ENCODE peak calls at places on chromosomes 4 and X, in four cellular contexts. One of them, this sample, is unnamed.

GRCh38 chr4:145951931-145952330 is 13.3 kb upstream of the ZNF827 start:
- DNase-seq in activated naive CD4-positive, alpha-beta T cell: no peak
- DNase-seq in naive thymus-derived CD8-positive, alpha-beta T cell: no peak
- DNase-seq in HCT116: no peak
- DNase-seq in this sample: no peak

GRCh38 chrX:131854586-131854985 is 168.5 kb upstream of the STK26 start:
- DNase-seq in activated naive CD4-positive, alpha-beta T cell: no peak
- DNase-seq in HCT116: no peak
- DNase-seq in naive thymus-derived CD8-positive, alpha-beta T cell: no peak
- DNase-seq in this sample: no peak

GRCh38 chr4:7411896-7412585 is 22.7 kb downstream of the PSAPL1 start:
- DNase-seq in naive thymus-derived CD8-positive, alpha-beta T cell: no peak
- DNase-seq in HCT116: no peak
- DNase-seq in activated naive CD4-positive, alpha-beta T cell: no peak
- DNase-seq in this sample: no peak

GRCh38 chrX:104039689-104040505 is at the start of gene H2BW2:
- DNase-seq in HCT116: no peak
- DNase-seq in naive thymus-derived CD8-positive, alpha-beta T cell: no peak
- DNase-seq in activated naive CD4-positive, alpha-beta T cell: no peak
- DNase-seq in this sample: no peak

GRCh38 chr4:41414380-41414779 is 123.6 kb upstream of the LIMCH1 start:
- DNase-seq in HCT116: no peak
- DNase-seq in activated naive CD4-positive, alpha-beta T cell: no peak
- DNase-seq in naive thymus-derived CD8-positive, alpha-beta T cell: no peak
- DNase-seq in this sample: no peak

GRCh38 chr4:80006935-80007744 is 65.9 kb downstream of the ANTXR2 start:
- DNase-seq in HCT116: no peak
- DNase-seq in naive thymus-derived CD8-positive, alpha-beta T cell: no peak
- DNase-seq in activated naive CD4-positive, alpha-beta T cell: no peak
- DNase-seq in this sample: no peak

GRCh38 chr4:132396636-132397035 is 752.5 kb upstream of the PCDH10 start:
- DNase-seq in HCT116: no peak
- DNase-seq in naive thymus-derived CD8-positive, alpha-beta T cell: no peak
- DNase-seq in activated naive CD4-positive, alpha-beta T cell: no peak
- DNase-seq in this sample: no peak

GRCh38 chr4:154984148-154984547 is 203.1 kb downstream of the RBM46 start:
- DNase-seq in naive thymus-derived CD8-positive, alpha-beta T cell: no peak
- DNase-seq in activated naive CD4-positive, alpha-beta T cell: no peak
- DNase-seq in HCT116: no peak
- DNase-seq in this sample: no peak

GRCh38 chrX:1545776-1546408 is 8.9 kb upstream of the P2RY8 start:
- DNase-seq in activated naive CD4-positive, alpha-beta T cell: no peak
- DNase-seq in naive thymus-derived CD8-positive, alpha-beta T cell: no peak
- DNase-seq in HCT116: no peak
- DNase-seq in this sample: no peak

GRCh38 chrX:100648601-100649417 is 4.8 kb downstream of the SRPX2 start:
- DNase-seq in HCT116: no peak
- DNase-seq in activated naive CD4-positive, alpha-beta T cell: no peak
- DNase-seq in naive thymus-derived CD8-positive, alpha-beta T cell: no peak
- DNase-seq in this sample: no peak

GRCh38 chrX:68488657-68489056 is 10.2 kb upstream of the YIPF6 start:
- DNase-seq in HCT116: no peak
- DNase-seq in activated naive CD4-positive, alpha-beta T cell: no peak
- DNase-seq in naive thymus-derived CD8-positive, alpha-beta T cell: no peak
- DNase-seq in this sample: no peak

GRCh38 chr4:153152453-153153338 is 51.5 kb upstream of the TRIM2 start:
- DNase-seq in naive thymus-derived CD8-positive, alpha-beta T cell: peak
- DNase-seq in activated naive CD4-positive, alpha-beta T cell: peak
- DNase-seq in HCT116: no peak
- DNase-seq in this sample: peak

GRCh38 chrX:24428518-24428917 is 36.6 kb upstream of the PDK3 start:
- DNase-seq in HCT116: no peak
- DNase-seq in activated naive CD4-positive, alpha-beta T cell: no peak
- DNase-seq in naive thymus-derived CD8-positive, alpha-beta T cell: no peak
- DNase-seq in this sample: no peak

GRCh38 chr4:173288296-173288695 is 45.9 kb downstream of the HMGB2 start:
- DNase-seq in HCT116: peak
- DNase-seq in naive thymus-derived CD8-positive, alpha-beta T cell: peak
- DNase-seq in activated naive CD4-positive, alpha-beta T cell: peak
- DNase-seq in this sample: no peak

GRCh38 chrX:56318076-56318475 is 85.9 kb downstream of the KLF8 start:
- DNase-seq in naive thymus-derived CD8-positive, alpha-beta T cell: no peak
- DNase-seq in activated naive CD4-positive, alpha-beta T cell: no peak
- DNase-seq in HCT116: no peak
- DNase-seq in this sample: no peak

GRCh38 chr4:149897784-149898183 is 82.1 kb upstream of the IQCM start:
- DNase-seq in activated naive CD4-positive, alpha-beta T cell: no peak
- DNase-seq in naive thymus-derived CD8-positive, alpha-beta T cell: no peak
- DNase-seq in HCT116: peak
- DNase-seq in this sample: no peak

GRCh38 chr4:2862528-2862927 is 18.9 kb downstream of the ADD1 start:
- DNase-seq in HCT116: peak
- DNase-seq in activated naive CD4-positive, alpha-beta T cell: no peak
- DNase-seq in naive thymus-derived CD8-positive, alpha-beta T cell: no peak
- DNase-seq in this sample: no peak

GRCh38 chr4:110636677-110637407 is 14.0 kb upstream of the PITX2 start:
- DNase-seq in naive thymus-derived CD8-positive, alpha-beta T cell: no peak
- DNase-seq in activated naive CD4-positive, alpha-beta T cell: no peak
- DNase-seq in HCT116: peak
- DNase-seq in this sample: no peak

GRCh38 chrX:63503541-63503940 is 152.4 kb upstream of the SPIN4 start:
- DNase-seq in HCT116: no peak
- DNase-seq in activated naive CD4-positive, alpha-beta T cell: no peak
- DNase-seq in naive thymus-derived CD8-positive, alpha-beta T cell: no peak
- DNase-seq in this sample: no peak

GRCh38 chr4:54495091-54495490 is 162.7 kb upstream of the KIT start:
- DNase-seq in activated naive CD4-positive, alpha-beta T cell: no peak
- DNase-seq in naive thymus-derived CD8-positive, alpha-beta T cell: no peak
- DNase-seq in HCT116: no peak
- DNase-seq in this sample: no peak

GRCh38 chr4:87570290-87570689 is 38.0 kb upstream of the DSPP start:
- DNase-seq in naive thymus-derived CD8-positive, alpha-beta T cell: no peak
- DNase-seq in activated naive CD4-positive, alpha-beta T cell: no peak
- DNase-seq in HCT116: no peak
- DNase-seq in this sample: no peak

GRCh38 chr4:8704632-8705031 is 112.1 kb downstream of the CPZ start:
- DNase-seq in activated naive CD4-positive, alpha-beta T cell: no peak
- DNase-seq in HCT116: no peak
- DNase-seq in naive thymus-derived CD8-positive, alpha-beta T cell: no peak
- DNase-seq in this sample: no peak

GRCh38 chr4:10811992-10812391 is 127.4 kb upstream of the CLNK start:
- DNase-seq in activated naive CD4-positive, alpha-beta T cell: no peak
- DNase-seq in naive thymus-derived CD8-positive, alpha-beta T cell: no peak
- DNase-seq in HCT116: no peak
- DNase-seq in this sample: no peak

GRCh38 chrX:38717871-38718270 is 83.4 kb upstream of the MID1IP1 start:
- DNase-seq in activated naive CD4-positive, alpha-beta T cell: no peak
- DNase-seq in HCT116: peak
- DNase-seq in naive thymus-derived CD8-positive, alpha-beta T cell: no peak
- DNase-seq in this sample: no peak

GRCh38 chrX:119753639-119754257 is 4.6 kb upstream of the SOWAHD start:
- DNase-seq in naive thymus-derived CD8-positive, alpha-beta T cell: peak
- DNase-seq in activated naive CD4-positive, alpha-beta T cell: peak
- DNase-seq in HCT116: peak
- DNase-seq in this sample: no peak

GRCh38 chr4:29309050-29309449 is 1411.1 kb upstream of the PCDH7 start:
- DNase-seq in HCT116: no peak
- DNase-seq in naive thymus-derived CD8-positive, alpha-beta T cell: no peak
- DNase-seq in activated naive CD4-positive, alpha-beta T cell: no peak
- DNase-seq in this sample: no peak

GRCh38 chr4:150582101-150582565 is at the start of gene MAB21L2:
- DNase-seq in activated naive CD4-positive, alpha-beta T cell: no peak
- DNase-seq in naive thymus-derived CD8-positive, alpha-beta T cell: no peak
- DNase-seq in HCT116: no peak
- DNase-seq in this sample: no peak

GRCh38 chr4:79747252-79747651 is 325.8 kb downstream of the ANTXR2 start:
- DNase-seq in HCT116: no peak
- DNase-seq in naive thymus-derived CD8-positive, alpha-beta T cell: no peak
- DNase-seq in activated naive CD4-positive, alpha-beta T cell: no peak
- DNase-seq in this sample: no peak

GRCh38 chr4:150336676-150337412 is 245.1 kb upstream of the MAB21L2 start:
- DNase-seq in naive thymus-derived CD8-positive, alpha-beta T cell: no peak
- DNase-seq in activated naive CD4-positive, alpha-beta T cell: no peak
- DNase-seq in HCT116: no peak
- DNase-seq in this sample: no peak

GRCh38 chr4:108477527-108478108 is 142.8 kb upstream of the RPL34 start:
- DNase-seq in naive thymus-derived CD8-positive, alpha-beta T cell: no peak
- DNase-seq in HCT116: no peak
- DNase-seq in activated naive CD4-positive, alpha-beta T cell: no peak
- DNase-seq in this sample: no peak

GRCh38 chr4:111632752-111633151 is 512.5 kb upstream of the FAM241A start:
- DNase-seq in naive thymus-derived CD8-positive, alpha-beta T cell: no peak
- DNase-seq in HCT116: no peak
- DNase-seq in activated naive CD4-positive, alpha-beta T cell: no peak
- DNase-seq in this sample: no peak

GRCh38 chr4:164695650-164696049 is 58.3 kb upstream of the SMIM31 start:
- DNase-seq in naive thymus-derived CD8-positive, alpha-beta T cell: no peak
- DNase-seq in activated naive CD4-positive, alpha-beta T cell: no peak
- DNase-seq in HCT116: no peak
- DNase-seq in this sample: no peak

GRCh38 chrX:86806786-86807185 is 658.5 kb downstream of the DACH2 start:
- DNase-seq in HCT116: no peak
- DNase-seq in naive thymus-derived CD8-positive, alpha-beta T cell: no peak
- DNase-seq in activated naive CD4-positive, alpha-beta T cell: no peak
- DNase-seq in this sample: no peak

GRCh38 chr4:8906668-8906970 is 35.0 kb upstream of the HMX1 start:
- DNase-seq in naive thymus-derived CD8-positive, alpha-beta T cell: no peak
- DNase-seq in activated naive CD4-positive, alpha-beta T cell: no peak
- DNase-seq in HCT116: no peak
- DNase-seq in this sample: no peak

GRCh38 chr4:14196141-14196540 is 568.6 kb upstream of the BOD1L1 start:
- DNase-seq in activated naive CD4-positive, alpha-beta T cell: no peak
- DNase-seq in HCT116: no peak
- DNase-seq in naive thymus-derived CD8-positive, alpha-beta T cell: no peak
- DNase-seq in this sample: no peak

GRCh38 chrX:74514384-74514783 is 93.1 kb downstream of the SLC16A2 start:
- DNase-seq in naive thymus-derived CD8-positive, alpha-beta T cell: no peak
- DNase-seq in HCT116: no peak
- DNase-seq in activated naive CD4-positive, alpha-beta T cell: no peak
- DNase-seq in this sample: no peak

GRCh38 chr4:38322709-38323108 is 341.3 kb upstream of the KLF3 start:
- DNase-seq in naive thymus-derived CD8-positive, alpha-beta T cell: no peak
- DNase-seq in HCT116: no peak
- DNase-seq in activated naive CD4-positive, alpha-beta T cell: no peak
- DNase-seq in this sample: no peak